ENCODE peak calls at places on chromosomes 5 and 9, in five cellular contexts. One of them, this sample, is unnamed.

GRCh38 chr9:136615631-136616306 is 46.9 kb upstream of the EGFL7 start:
- DNase-seq in GM10248: no peak
- DNase-seq in thyroid gland: no peak
- DNase-seq in mesothelial cell of epicardium: no peak
- DNase-seq in MM.1S: no peak
- DNase-seq in this sample: no peak

GRCh38 chr9:134811673-134812668 is 68.6 kb upstream of the FCN2 start:
- DNase-seq in mesothelial cell of epicardium: no peak
- DNase-seq in MM.1S: no peak
- DNase-seq in GM10248: no peak
- DNase-seq in thyroid gland: no peak
- DNase-seq in this sample: no peak

GRCh38 chr5:59039296-59040006 is 456.6 kb downstream of the RAB3C start:
- DNase-seq in mesothelial cell of epicardium: peak; percentile 46
- DNase-seq in MM.1S: peak; percentile 77
- DNase-seq in thyroid gland: peak; percentile 79
- DNase-seq in GM10248: peak; percentile 67
- DNase-seq in this sample: peak; percentile 52

GRCh38 chr5:62979472-62979871 is 400.9 kb downstream of the LRRC70 start:
- DNase-seq in thyroid gland: no peak
- DNase-seq in GM10248: no peak
- DNase-seq in MM.1S: no peak
- DNase-seq in mesothelial cell of epicardium: no peak
- DNase-seq in this sample: no peak

GRCh38 chr5:167720201-167720600 is 571.2 kb upstream of the WWC1 start:
- DNase-seq in mesothelial cell of epicardium: no peak
- DNase-seq in thyroid gland: no peak
- DNase-seq in GM10248: no peak
- DNase-seq in MM.1S: no peak
- DNase-seq in this sample: no peak

GRCh38 chr9:27847818-27848217 is 274.5 kb upstream of the C9orf72 start:
- DNase-seq in thyroid gland: no peak
- DNase-seq in GM10248: no peak
- DNase-seq in MM.1S: no peak
- DNase-seq in mesothelial cell of epicardium: no peak
- DNase-seq in this sample: no peak

GRCh38 chr5:171483453-171484177 is 64.2 kb downstream of the FGF18 start:
- DNase-seq in GM10248: no peak
- DNase-seq in thyroid gland: peak; percentile 23
- DNase-seq in mesothelial cell of epicardium: no peak
- DNase-seq in MM.1S: no peak
- DNase-seq in this sample: no peak

GRCh38 chr9:94084314-94084713 is at the start of gene PTPDC1:
- DNase-seq in mesothelial cell of epicardium: no peak
- DNase-seq in GM10248: no peak
- DNase-seq in thyroid gland: peak; percentile 30
- DNase-seq in MM.1S: no peak
- DNase-seq in this sample: peak; percentile 39

GRCh38 chr5:160434022-160434531 is 12.4 kb downstream of the PTTG1 start:
- DNase-seq in mesothelial cell of epicardium: peak; percentile 41
- DNase-seq in MM.1S: no peak
- DNase-seq in GM10248: peak; percentile 82
- DNase-seq in thyroid gland: peak; percentile 98
- DNase-seq in this sample: no peak

GRCh38 chr9:104247899-104248460 is 153.9 kb downstream of the SMC2 start:
- DNase-seq in thyroid gland: no peak
- DNase-seq in MM.1S: no peak
- DNase-seq in GM10248: no peak
- DNase-seq in mesothelial cell of epicardium: no peak
- DNase-seq in this sample: no peak

GRCh38 chr5:125160787-125161502 is 414.5 kb upstream of the ZNF608 start:
- DNase-seq in mesothelial cell of epicardium: no peak
- DNase-seq in GM10248: no peak
- DNase-seq in thyroid gland: peak; percentile 80
- DNase-seq in MM.1S: no peak
- DNase-seq in this sample: no peak

GRCh38 chr9:133250741-133251170 is 24.2 kb downstream of the ABO start:
- DNase-seq in MM.1S: no peak
- DNase-seq in thyroid gland: peak; percentile 82
- DNase-seq in GM10248: no peak
- DNase-seq in mesothelial cell of epicardium: no peak
- DNase-seq in this sample: no peak

GRCh38 chr5:150140830-150141229 is 14.8 kb downstream of the PDGFRB start:
- DNase-seq in thyroid gland: no peak
- DNase-seq in GM10248: no peak
- DNase-seq in MM.1S: no peak
- DNase-seq in mesothelial cell of epicardium: no peak
- DNase-seq in this sample: no peak

GRCh38 chr9:128621730-128622455 is 34.8 kb downstream of the DYNC2I2 start:
- DNase-seq in mesothelial cell of epicardium: no peak
- DNase-seq in thyroid gland: no peak
- DNase-seq in GM10248: no peak
- DNase-seq in MM.1S: no peak
- DNase-seq in this sample: no peak

GRCh38 chr5:9782806-9783560 is 152.8 kb upstream of the TAS2R1 start:
- DNase-seq in mesothelial cell of epicardium: no peak
- DNase-seq in GM10248: no peak
- DNase-seq in MM.1S: no peak
- DNase-seq in thyroid gland: no peak
- DNase-seq in this sample: no peak

GRCh38 chr5:127210082-127210481 is 80.5 kb upstream of the MEGF10 start:
- DNase-seq in thyroid gland: no peak
- DNase-seq in GM10248: no peak
- DNase-seq in mesothelial cell of epicardium: no peak
- DNase-seq in MM.1S: no peak
- DNase-seq in this sample: no peak

GRCh38 chr5:159975462-159976019 is 33.4 kb upstream of the TTC1 start:
- DNase-seq in MM.1S: no peak
- DNase-seq in thyroid gland: peak; percentile 35
- DNase-seq in GM10248: no peak
- DNase-seq in mesothelial cell of epicardium: no peak
- DNase-seq in this sample: no peak

GRCh38 chr5:124512236-124512635 is 234.2 kb downstream of the ZNF608 start:
- DNase-seq in GM10248: no peak
- DNase-seq in MM.1S: no peak
- DNase-seq in mesothelial cell of epicardium: no peak
- DNase-seq in thyroid gland: no peak
- DNase-seq in this sample: no peak

GRCh38 chr5:34524123-34524522 is 132.0 kb upstream of the RAI14 start:
- DNase-seq in MM.1S: no peak
- DNase-seq in GM10248: no peak
- DNase-seq in mesothelial cell of epicardium: no peak
- DNase-seq in thyroid gland: no peak
- DNase-seq in this sample: no peak

GRCh38 chr5:107257885-107258520 is 412.7 kb downstream of the EFNA5 start:
- DNase-seq in mesothelial cell of epicardium: no peak
- DNase-seq in MM.1S: peak; percentile 44
- DNase-seq in GM10248: no peak
- DNase-seq in thyroid gland: no peak
- DNase-seq in this sample: no peak

GRCh38 chr9:131583342-131583645 is 38.0 kb downstream of the PRRT1B start:
- DNase-seq in thyroid gland: no peak
- DNase-seq in GM10248: no peak
- DNase-seq in mesothelial cell of epicardium: no peak
- DNase-seq in MM.1S: no peak
- DNase-seq in this sample: no peak

GRCh38 chr5:1293997-1294838 is 650 bp downstream of the TERT start:
- DNase-seq in mesothelial cell of epicardium: no peak
- DNase-seq in MM.1S: no peak
- DNase-seq in thyroid gland: no peak
- DNase-seq in GM10248: no peak
- DNase-seq in this sample: no peak

GRCh38 chr9:83047839-83048775 is 14.8 kb downstream of the RASEF start:
- DNase-seq in mesothelial cell of epicardium: no peak
- DNase-seq in MM.1S: no peak
- DNase-seq in thyroid gland: peak; percentile 93
- DNase-seq in GM10248: no peak
- DNase-seq in this sample: no peak

GRCh38 chr9:77546391-77546790 is 101.7 kb downstream of the GNA14 start:
- DNase-seq in GM10248: no peak
- DNase-seq in mesothelial cell of epicardium: no peak
- DNase-seq in thyroid gland: no peak
- DNase-seq in MM.1S: no peak
- DNase-seq in this sample: no peak

GRCh38 chr5:142472306-142472951 is 147.6 kb upstream of the SPRY4 start:
- DNase-seq in thyroid gland: no peak
- DNase-seq in GM10248: no peak
- DNase-seq in MM.1S: no peak
- DNase-seq in mesothelial cell of epicardium: no peak
- DNase-seq in this sample: no peak

GRCh38 chr5:124645396-124645795 is 101.0 kb downstream of the ZNF608 start:
- DNase-seq in MM.1S: peak; percentile 31
- DNase-seq in thyroid gland: no peak
- DNase-seq in GM10248: peak; percentile 26
- DNase-seq in mesothelial cell of epicardium: no peak
- DNase-seq in this sample: no peak

GRCh38 chr5:62681117-62681850 is 102.7 kb downstream of the LRRC70 start:
- DNase-seq in thyroid gland: no peak
- DNase-seq in mesothelial cell of epicardium: no peak
- DNase-seq in MM.1S: no peak
- DNase-seq in GM10248: no peak
- DNase-seq in this sample: no peak

GRCh38 chr9:90770339-90770738 is 31.3 kb upstream of the SYK start:
- DNase-seq in GM10248: peak; percentile 54
- DNase-seq in MM.1S: no peak
- DNase-seq in thyroid gland: no peak
- DNase-seq in mesothelial cell of epicardium: no peak
- DNase-seq in this sample: no peak

GRCh38 chr9:121915304-121915625 is 177.8 kb downstream of the TTLL11 start:
- DNase-seq in MM.1S: no peak
- DNase-seq in GM10248: no peak
- DNase-seq in mesothelial cell of epicardium: no peak
- DNase-seq in thyroid gland: no peak
- DNase-seq in this sample: no peak

GRCh38 chr9:116285320-116285719 is 131.7 kb downstream of the PAPPA start:
- DNase-seq in MM.1S: no peak
- DNase-seq in GM10248: no peak
- DNase-seq in thyroid gland: no peak
- DNase-seq in mesothelial cell of epicardium: no peak
- DNase-seq in this sample: no peak
- TF ChIP-seq CTCF in MM.1S: no peak
- TF ChIP-seq CTCF in GM10248: no peak
- TF ChIP-seq CTCF in thyroid gland: no peak
- TF ChIP-seq CTCF in mesothelial cell of epicardium: no peak
- TF ChIP-seq CTCF in this sample: peak; percentile 27

DNA sequence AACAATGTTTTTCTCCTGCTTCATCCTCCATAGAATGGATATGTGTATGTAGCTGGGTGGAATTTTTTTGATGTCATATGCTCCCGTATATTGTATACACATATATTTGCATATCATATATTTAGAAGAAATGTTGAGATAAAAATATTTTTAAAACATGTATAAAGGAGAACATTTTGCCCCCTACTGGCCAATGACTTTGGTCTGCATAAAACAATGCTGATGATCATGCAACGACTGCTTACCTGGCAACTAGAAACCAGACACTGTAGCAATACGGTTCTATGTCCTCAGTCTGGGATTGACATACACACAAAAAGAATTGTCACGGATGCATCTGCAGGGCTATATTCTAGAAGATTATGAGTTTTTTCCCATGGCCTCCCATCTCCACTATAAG is 503.6 kb downstream of the ELAVL2 start:
- DNase-seq in mesothelial cell of epicardium: no peak
- DNase-seq in MM.1S: peak; percentile 7
- DNase-seq in GM10248: no peak
- DNase-seq in thyroid gland: no peak
- DNase-seq in this sample: no peak
- TF ChIP-seq CTCF in mesothelial cell of epicardium: peak; percentile 47
- TF ChIP-seq CTCF in MM.1S: no peak
- TF ChIP-seq CTCF in GM10248: peak; percentile 13
- TF ChIP-seq CTCF in thyroid gland: no peak
- TF ChIP-seq CTCF in this sample: peak; percentile 62

GRCh38 chr5:91438871-91439270 is 55.8 kb upstream of the ARRDC3 start:
- DNase-seq in thyroid gland: no peak
- DNase-seq in mesothelial cell of epicardium: no peak
- DNase-seq in GM10248: no peak
- DNase-seq in MM.1S: no peak
- DNase-seq in this sample: no peak

GRCh38 chr5:91430949-91431348 is 47.8 kb upstream of the ARRDC3 start:
- DNase-seq in mesothelial cell of epicardium: no peak
- DNase-seq in MM.1S: no peak
- DNase-seq in GM10248: no peak
- DNase-seq in thyroid gland: no peak
- DNase-seq in this sample: no peak

GRCh38 chr5:91436241-91436640 is 53.1 kb upstream of the ARRDC3 start:
- DNase-seq in mesothelial cell of epicardium: no peak
- DNase-seq in MM.1S: no peak
- DNase-seq in thyroid gland: no peak
- DNase-seq in GM10248: no peak
- DNase-seq in this sample: no peak

GRCh38 chr5:91433861-91434260 is 50.7 kb upstream of the ARRDC3 start:
- DNase-seq in thyroid gland: no peak
- DNase-seq in GM10248: no peak
- DNase-seq in MM.1S: no peak
- DNase-seq in mesothelial cell of epicardium: no peak
- DNase-seq in this sample: no peak

DNA sequence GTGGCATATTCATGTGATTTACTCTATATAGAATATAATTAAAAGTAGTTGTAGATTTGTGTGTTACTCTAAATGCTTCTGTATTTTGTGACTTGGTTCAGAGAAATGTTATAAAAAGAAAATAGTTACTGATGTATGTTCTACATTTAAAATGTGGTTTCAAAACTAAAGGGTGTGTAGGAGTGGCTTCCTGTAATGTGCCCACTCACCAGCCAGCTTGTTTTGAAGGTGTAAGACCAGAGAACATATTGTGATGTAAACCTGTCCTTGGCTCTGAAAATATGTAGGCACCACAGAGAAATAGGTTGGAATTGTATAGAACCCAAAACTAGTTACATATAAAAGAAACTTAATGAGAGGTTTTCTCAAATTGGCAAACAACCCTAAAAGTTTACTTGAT is 51.2 kb upstream of the ARRDC3 start:
- DNase-seq in GM10248: no peak
- DNase-seq in thyroid gland: no peak
- DNase-seq in MM.1S: no peak
- DNase-seq in mesothelial cell of epicardium: no peak
- DNase-seq in this sample: no peak
- TF ChIP-seq CTCF in GM10248: no peak
- TF ChIP-seq CTCF in thyroid gland: no peak
- TF ChIP-seq CTCF in MM.1S: no peak
- TF ChIP-seq CTCF in mesothelial cell of epicardium: no peak
- TF ChIP-seq CTCF in this sample: no peak

DNA sequence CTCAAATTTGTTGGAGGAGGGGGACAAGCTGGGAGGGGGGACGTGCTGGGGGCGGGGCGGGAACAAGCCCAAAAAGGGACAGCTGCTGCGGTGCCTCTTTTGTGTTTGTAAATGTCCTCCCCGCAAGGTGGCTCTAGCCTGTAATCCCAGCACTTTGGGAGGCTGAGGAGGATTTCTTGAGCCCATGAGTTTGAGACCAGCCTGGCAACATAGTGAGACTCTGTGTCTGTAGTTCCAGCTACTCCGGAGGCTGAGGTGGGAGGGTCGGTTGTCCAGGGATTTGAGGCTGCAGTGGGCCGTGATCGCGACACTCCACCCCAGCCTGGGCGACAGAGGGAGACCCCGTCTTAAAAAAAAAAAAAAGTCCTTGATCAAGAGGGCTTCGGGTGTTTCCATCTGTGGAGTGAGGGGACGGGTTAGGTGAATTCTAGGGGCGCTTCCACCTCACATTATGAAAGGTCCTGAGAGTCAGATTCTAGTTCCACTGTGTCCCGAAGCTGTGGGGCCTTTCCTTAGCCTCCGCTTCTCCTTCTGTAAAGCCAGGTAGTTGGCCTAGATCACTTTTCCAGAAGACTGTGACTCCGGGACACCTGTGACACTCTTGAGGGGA is 779 bp upstream of the CTNNA1 start:
- DNase-seq in MM.1S: peak; percentile 59
- DNase-seq in GM10248: no peak
- DNase-seq in mesothelial cell of epicardium: no peak
- DNase-seq in thyroid gland: peak; percentile 13
- DNase-seq in this sample: no peak
- TF ChIP-seq CTCF in MM.1S: peak; percentile 27
- TF ChIP-seq CTCF in GM10248: no peak
- TF ChIP-seq CTCF in mesothelial cell of epicardium: no peak
- TF ChIP-seq CTCF in thyroid gland: no peak
- TF ChIP-seq CTCF in this sample: no peak